ENCODE peak calls at places on chromosomes 4 and X, in five cellular contexts. C, Z, X, U and V are unnamed samples.

GRCh38 chr4:150217192-150217591 is 138.9 kb downstream of the DCLK2 start:
- DNase-seq in C (peak), Z (no peak), X (no peak), U (no peak), V (peak)

GRCh38 chr4:145099653-145100052 is 1.5 kb downstream of the ABCE1 start:
- DNase-seq in C (peak), Z (no peak), X (no peak), U (no peak), V (no peak)

GRCh38 chr4:135434936-135435335 is 1233.3 kb upstream of the PABPC4L start:
- DNase-seq in C (peak), Z (no peak), X (no peak), U (no peak), V (no peak)

GRCh38 chr4:177511611-177512010 is 69.4 kb upstream of the AGA start:
- DNase-seq in C (no peak), Z (no peak), X (no peak), U (no peak), V (no peak)

GRCh38 chr4:13527983-13528822 is 16.1 kb downstream of the NKX3-2 start:
- DNase-seq in C (no peak), Z (no peak), X (no peak), U (no peak), V (no peak)

GRCh38 chr4:190017357-190018200 is 9.5 kb downstream of the FRG2 start:
- DNase-seq in C (no peak), Z (no peak), X (no peak), U (no peak), V (no peak)

GRCh38 chr4:38759077-38759789 is 23.6 kb downstream of the TLR10 start:
- DNase-seq in C (peak), Z (no peak), X (peak), U (peak), V (peak)

GRCh38 chr4:168701061-168701460 is 204.2 kb downstream of the PALLD start:
- DNase-seq in C (no peak), Z (no peak), X (no peak), U (no peak), V (no peak)

GRCh38 chrX:107171369-107172102 is 34.7 kb downstream of the NUP62CL start:
- DNase-seq in C (no peak), Z (no peak), X (no peak), U (no peak), V (no peak)

GRCh38 chrX:80751456-80751855 is 58.2 kb downstream of the BRWD3 start:
- DNase-seq in C (peak), Z (no peak), X (no peak), U (no peak), V (no peak)

GRCh38 chrX:139826065-139827044 is 106.5 kb downstream of the ATP11C start:
- DNase-seq in C (peak), Z (no peak), X (no peak), U (no peak), V (no peak)

GRCh38 chr4:153651041-153651960 is 32.8 kb upstream of the TLR2 start:
- DNase-seq in C (no peak), Z (no peak), X (peak), U (no peak), V (no peak)

GRCh38 chr4:156571146-156571545 is 400.5 kb downstream of the PDGFC start:
- DNase-seq in C (no peak), Z (no peak), X (no peak), U (no peak), V (no peak)

GRCh38 chr4:100288167-100288566 is 97.9 kb upstream of the DDIT4L start:
- DNase-seq in C (no peak), Z (no peak), X (no peak), U (no peak), V (no peak)

GRCh38 chr4:8439914-8440490 is 521 bp downstream of the ACOX3 start:
- DNase-seq in C (no peak), Z (no peak), X (no peak), U (peak), V (no peak)

GRCh38 chrX:109967151-109967550 is 35.8 kb upstream of the TMEM164 start:
- DNase-seq in C (no peak), Z (no peak), X (no peak), U (no peak), V (no peak)

GRCh38 chr4:162485486-162485885 is 321.7 kb upstream of the FSTL5 start:
- DNase-seq in C (peak), Z (no peak), X (no peak), U (no peak), V (no peak)

GRCh38 chr4:70908993-70909556 is 6.9 kb downstream of the MOB1B start:
- DNase-seq in C (no peak), Z (no peak), X (no peak), U (no peak), V (no peak)

GRCh38 chr4:106502106-106502699 is 133.6 kb upstream of the GIMD1 start:
- DNase-seq in C (peak), Z (no peak), X (peak), U (peak), V (peak)

GRCh38 chr4:67750691-67751090 is 3.5 kb downstream of the GNRHR start:
- DNase-seq in C (no peak), Z (no peak), X (no peak), U (no peak), V (no peak)

GRCh38 chr4:22692736-22693135 is at the start of gene GBA3:
- DNase-seq in C (no peak), Z (no peak), X (no peak), U (no peak), V (no peak)

GRCh38 chr4:74364649-74365491 is at the start of gene EREG:
- DNase-seq in C (peak), Z (no peak), X (peak), U (peak), V (peak)

GRCh38 chr4:7217453-7218310 is 25.3 kb downstream of the SORCS2 start:
- DNase-seq in C (peak), Z (no peak), X (no peak), U (no peak), V (no peak)

GRCh38 chrX:37690123-37690522 is 4.5 kb downstream of the XK start:
- DNase-seq in C (no peak), Z (no peak), X (no peak), U (no peak), V (no peak)

GRCh38 chr4:88320780-88321373 is 36.5 kb upstream of the PPM1K start:
- DNase-seq in C (peak), Z (no peak), X (no peak), U (no peak), V (no peak)

GRCh38 chr4:113064244-113064643 is 14.8 kb downstream of the ANK2 start:
- DNase-seq in C (no peak), Z (peak), X (no peak), U (no peak), V (peak)

GRCh38 chrX:24259544-24260240 is 54.2 kb downstream of the SUPT20HL2 start:
- DNase-seq in C (peak), Z (no peak), X (no peak), U (peak), V (no peak)

GRCh38 chr4:56699537-56699936 is 18.4 kb upstream of the HOPX start:
- DNase-seq in C (no peak), Z (no peak), X (no peak), U (no peak), V (no peak)

GRCh38 chr4:574346-575161 is 1.5 kb downstream of the TMEM271 start:
- DNase-seq in C (no peak), Z (no peak), X (no peak), U (no peak), V (no peak)

GRCh38 chr4:15690020-15690809 is 8.6 kb downstream of the FAM200B start:
- DNase-seq in C (peak), Z (no peak), X (no peak), U (no peak), V (peak)

GRCh38 chr4:98659106-98659592 is 738 bp upstream of the TSPAN5 start:
- DNase-seq in C (peak), Z (no peak), X (no peak), U (no peak), V (no peak)